ENCODE peak calls at places on chromosomes 13 and 19, in four cellular contexts. One of them, this sample, is unnamed.

GRCh38 chr13:36163809-36164308 is 32.7 kb upstream of the DCLK1 start:
- DNase-seq in K562: peak
- DNase-seq in A549: no peak
- DNase-seq in HepG2: no peak
- DNase-seq in this sample: no peak

GRCh38 chr19:15488489-15489226 is 9.4 kb upstream of the PGLYRP2 start:
- DNase-seq in A549: no peak
- DNase-seq in K562: no peak
- DNase-seq in HepG2: no peak
- DNase-seq in this sample: no peak

GRCh38 chr19:3880471-3881271 is at the start of gene ATCAY:
- DNase-seq in HepG2: no peak
- DNase-seq in A549: no peak
- DNase-seq in K562: no peak
- DNase-seq in this sample: peak

GRCh38 chr13:75946746-75947397 is 310.7 kb downstream of the LMO7 start:
- DNase-seq in A549: no peak
- DNase-seq in K562: no peak
- DNase-seq in HepG2: no peak
- DNase-seq in this sample: no peak

GRCh38 chr13:102191951-102192461 is 209.8 kb downstream of the FGF14 start:
- DNase-seq in K562: no peak
- DNase-seq in HepG2: no peak
- DNase-seq in A549: no peak
- DNase-seq in this sample: no peak

GRCh38 chr19:2888739-2889224 is 11.9 kb upstream of the ZNF57 start:
- DNase-seq in A549: no peak
- DNase-seq in K562: no peak
- DNase-seq in HepG2: no peak
- DNase-seq in this sample: peak

GRCh38 chr19:45253396-45254027 is 2.4 kb downstream of the MARK4 start:
- DNase-seq in A549: no peak
- DNase-seq in HepG2: no peak
- DNase-seq in K562: no peak
- DNase-seq in this sample: no peak

GRCh38 chr13:44902793-44903192 is 86.5 kb downstream of the NUFIP1 start:
- DNase-seq in K562: no peak
- DNase-seq in HepG2: no peak
- DNase-seq in A549: no peak
- DNase-seq in this sample: no peak

GRCh38 chr13:37357548-37357947 is 241.0 kb downstream of the POSTN start:
- DNase-seq in A549: no peak
- DNase-seq in K562: no peak
- DNase-seq in HepG2: no peak
- DNase-seq in this sample: no peak

GRCh38 chr13:91313103-91313502 is 34.4 kb upstream of the MIR17HG start:
- DNase-seq in A549: peak
- DNase-seq in K562: peak
- DNase-seq in HepG2: peak
- DNase-seq in this sample: no peak

GRCh38 chr19:44718441-44719261 is 19.7 kb downstream of the CEACAM16 start:
- DNase-seq in HepG2: peak
- DNase-seq in A549: peak
- DNase-seq in K562: no peak
- DNase-seq in this sample: peak

DNA sequence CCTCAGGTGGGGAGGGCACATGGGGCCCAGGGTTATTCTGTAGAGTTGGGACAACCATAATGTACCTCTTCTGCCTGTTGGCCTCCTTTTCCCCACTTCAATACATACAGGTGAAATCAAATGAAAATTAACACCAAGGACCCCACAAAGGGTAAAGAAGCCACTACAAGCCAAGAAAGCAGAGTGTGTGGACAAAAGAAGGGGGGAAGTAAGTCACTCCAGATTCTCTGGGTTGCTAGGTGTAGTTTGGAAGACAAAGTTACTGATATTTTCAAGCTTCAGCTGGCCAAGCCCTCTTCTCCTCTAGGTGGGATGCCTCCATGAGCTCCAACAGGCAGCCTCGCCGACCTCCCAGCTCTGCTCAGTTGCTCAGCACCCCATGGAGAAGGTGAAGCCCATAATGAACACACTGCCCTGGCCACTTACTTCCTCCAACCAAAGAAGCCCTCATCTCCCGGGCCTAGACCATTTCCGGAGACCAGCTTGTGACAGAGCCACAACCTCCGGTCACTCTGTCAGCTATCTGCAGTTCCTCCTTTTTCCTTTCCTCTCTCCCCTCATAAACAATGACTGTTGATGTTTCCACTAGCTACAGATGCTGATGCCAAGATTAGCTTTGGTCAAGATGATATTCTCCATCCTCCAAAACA is 66.8 kb upstream of the MED4 start:
- DNase-seq in A549: no peak
- DNase-seq in K562: peak
- DNase-seq in HepG2: no peak
- DNase-seq in this sample: no peak
- TF ChIP-seq HMGXB4 in A549: no peak
- TF ChIP-seq HMGXB4 in K562: no peak
- TF ChIP-seq HMGXB4 in HepG2: no peak
- TF ChIP-seq HMGXB4 in this sample: no peak

DNA sequence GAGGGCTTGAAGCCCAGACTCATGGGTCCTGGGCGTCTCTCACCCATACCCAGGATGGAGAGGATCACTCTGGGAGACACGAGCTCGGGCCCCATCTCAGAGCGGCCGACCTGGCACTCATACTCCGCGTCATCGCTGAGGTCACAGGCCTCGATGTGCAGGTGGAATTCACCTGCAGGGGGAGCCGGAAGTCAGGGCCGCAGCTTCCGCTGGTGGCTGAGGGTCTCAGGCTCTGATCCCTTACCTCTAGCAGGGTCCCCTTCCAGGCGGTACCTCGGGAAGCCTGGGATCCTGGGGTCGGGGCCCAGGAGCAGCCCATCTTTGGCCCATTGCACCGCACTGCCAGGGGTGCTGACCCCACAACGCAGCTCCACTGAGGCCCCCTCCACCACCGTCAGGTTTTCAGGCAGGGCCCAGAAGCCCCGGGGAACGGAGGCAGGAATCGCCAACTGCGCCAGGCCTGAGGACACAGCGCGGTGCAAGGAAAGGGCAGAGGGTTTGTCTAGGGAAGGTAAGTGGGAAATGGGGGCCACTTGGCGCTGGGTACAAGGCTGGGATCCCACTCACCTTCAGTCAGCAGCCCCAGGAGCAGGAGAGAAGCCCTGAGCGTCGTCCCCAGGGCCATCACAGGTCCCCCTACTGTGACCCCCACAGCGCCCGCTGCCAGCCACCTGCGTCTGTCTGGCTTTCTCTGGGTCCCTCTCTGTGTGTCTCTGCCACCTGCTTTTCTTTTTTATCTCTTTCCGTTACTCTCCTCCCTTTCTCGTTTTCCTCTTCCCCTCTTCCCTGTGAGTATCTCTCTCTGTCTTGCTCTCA is 883 bp downstream of the NPHS1 start:
- DNase-seq in K562: no peak
- DNase-seq in HepG2: no peak
- DNase-seq in A549: no peak
- DNase-seq in this sample: peak
- TF ChIP-seq NR3C1 in K562: no peak
- TF ChIP-seq NR3C1 in HepG2: no peak
- TF ChIP-seq NR3C1 in A549: no peak
- TF ChIP-seq NR3C1 in this sample: no peak

GRCh38 chr13:48320396-48320790 is 16.8 kb downstream of the RB1 start:
- DNase-seq in HepG2: no peak
- DNase-seq in A549: no peak
- DNase-seq in K562: no peak
- DNase-seq in this sample: no peak
- TF ChIP-seq HMGXB4 in HepG2: no peak
- TF ChIP-seq HMGXB4 in A549: no peak
- TF ChIP-seq HMGXB4 in K562: no peak
- TF ChIP-seq HMGXB4 in this sample: no peak

DNA sequence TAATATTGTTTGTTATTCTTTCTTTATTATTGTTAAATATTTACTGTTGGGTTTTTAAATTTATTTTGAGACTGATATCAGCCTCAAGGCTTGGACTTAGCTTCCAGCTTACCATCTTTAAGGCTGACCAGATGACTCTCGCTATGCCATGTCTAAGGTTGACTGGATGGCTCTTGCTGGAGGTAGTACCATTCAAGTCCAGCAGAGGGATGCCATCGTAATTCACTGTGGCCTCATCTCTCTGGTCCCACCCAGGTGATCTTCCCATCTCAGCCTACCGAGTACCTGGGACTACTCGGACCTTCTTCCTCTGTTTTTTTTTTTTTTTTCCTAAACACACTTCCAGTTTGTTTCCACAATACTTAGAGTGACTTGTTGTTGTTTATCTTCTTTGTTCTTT is 41.7 kb upstream of the ZNF91 start:
- DNase-seq in HepG2: no peak
- DNase-seq in K562: peak
- DNase-seq in A549: peak
- DNase-seq in this sample: peak
- TF ChIP-seq NR3C1 in HepG2: no peak
- TF ChIP-seq NR3C1 in K562: no peak
- TF ChIP-seq NR3C1 in A549: no peak
- TF ChIP-seq NR3C1 in this sample: no peak

DNA sequence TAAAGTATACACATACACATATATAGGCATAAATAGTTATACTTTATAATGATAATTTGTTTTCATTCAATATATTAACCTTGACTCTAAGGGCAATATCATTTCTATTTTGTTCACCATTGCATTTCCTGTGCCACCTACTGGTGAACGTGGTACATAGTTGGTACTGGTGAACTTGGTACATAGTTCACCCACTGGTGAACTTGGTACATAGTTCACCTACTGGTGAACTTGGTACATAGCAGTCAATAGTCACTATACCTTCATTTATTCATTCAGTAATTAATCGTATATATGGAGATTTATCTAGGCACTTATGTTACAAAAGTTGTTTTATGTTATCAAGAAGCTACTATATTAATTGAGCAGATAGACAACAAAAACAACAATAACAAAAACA is 172.6 kb upstream of the ATXN8OS start:
- DNase-seq in A549: peak
- DNase-seq in HepG2: peak
- DNase-seq in K562: peak
- DNase-seq in this sample: no peak
- TF ChIP-seq HMGXB4 in A549: no peak
- TF ChIP-seq HMGXB4 in HepG2: no peak
- TF ChIP-seq HMGXB4 in K562: no peak
- TF ChIP-seq HMGXB4 in this sample: no peak

GRCh38 chr13:34044660-34045080 is 226.7 kb downstream of the RFC3 start:
- DNase-seq in HepG2: no peak
- DNase-seq in A549: peak
- DNase-seq in K562: no peak
- DNase-seq in this sample: no peak
- TF ChIP-seq NR3C1 in HepG2: no peak
- TF ChIP-seq NR3C1 in A549: no peak
- TF ChIP-seq NR3C1 in K562: no peak
- TF ChIP-seq NR3C1 in this sample: no peak

This sample was measured in WTC11.